ENCODE peak calls at places on chromosomes 2 and 18, in nine cellular contexts. H is mammary epithelial cell, G is fibroblast of lung, Z is hepatocyte, J is heart left ventricle, L is endodermal cell, K is uterus, B is lung, I is K562. C is an unnamed sample.

GRCh38 chr2:59176737-59177136 is 935.6 kb upstream of the FANCL start:
- DNase-seq in H (no peak), G (no peak), Z (no peak), J (no peak), L (no peak), K (no peak), B (no peak), I (no peak), C (peak)

GRCh38 chr2:71637736-71638135 is 184.4 kb downstream of the DYSF start:
- DNase-seq in H (no peak), G (no peak), Z (no peak), J (no peak), L (no peak), K (no peak), B (no peak), I (no peak), C (no peak)

GRCh38 chr2:24049485-24050021 is at the start of gene FKBP1B:
- DNase-seq in H (peak), G (peak), Z (peak), J (peak), L (peak), K (peak), B (peak), I (peak), C (peak)

GRCh38 chr2:156434461-156435291 is 1.5 kb upstream of the GPD2 start:
- DNase-seq in H (no peak), G (peak), Z (no peak), J (no peak), L (no peak), K (no peak), B (no peak), I (no peak), C (peak)

GRCh38 chr2:168246483-168247340 is 683 bp downstream of the STK39 start:
- DNase-seq in H (peak), G (peak), Z (peak), J (peak), L (peak), K (peak), B (peak), I (peak), C (peak)

GRCh38 chr2:205865794-205866490 is 183.6 kb downstream of the NRP2 start:
- DNase-seq in H (peak), G (peak), Z (no peak), J (no peak), L (no peak), K (no peak), B (no peak), I (no peak), C (peak)

GRCh38 chr2:165293439-165294420 is 54.5 kb downstream of the SCN2A start:
- DNase-seq in H (peak), G (peak), Z (peak), J (no peak), L (peak), K (peak), B (peak), I (peak), C (peak)

GRCh38 chr2:24238158-24238557 is 63.3 kb downstream of the FAM228A start:
- DNase-seq in H (no peak), G (no peak), Z (no peak), J (no peak), L (no peak), K (no peak), B (no peak), I (no peak), C (no peak)

GRCh38 chr18:47930086-47930843 is at the start of gene SMAD2:
- DNase-seq in H (peak), G (peak), Z (peak), J (peak), L (peak), K (peak), B (peak), I (peak), C (peak)

GRCh38 chr2:2012505-2012904 is 268.2 kb upstream of the PXDN start:
- DNase-seq in H (no peak), G (peak), Z (no peak), J (peak), L (peak), K (no peak), B (no peak), I (no peak), C (no peak)

GRCh38 chr2:138512672-138513071 is 11.1 kb downstream of the SPOPL start:
- DNase-seq in H (peak), G (peak), Z (no peak), J (no peak), L (no peak), K (no peak), B (no peak), I (no peak), C (peak)

GRCh38 chr2:11988691-11989465 is 242.4 kb downstream of the LPIN1 start:
- DNase-seq in H (no peak), G (no peak), Z (no peak), J (no peak), L (no peak), K (peak), B (no peak), I (no peak), C (no peak)

GRCh38 chr18:50268022-50268747 is 1.9 kb upstream of the CFAP53 start:
- DNase-seq in H (no peak), G (peak), Z (peak), J (peak), L (peak), K (peak), B (peak), I (no peak), C (no peak)

GRCh38 chr2:30282721-30283120 is 51.4 kb downstream of the LBH start:
- DNase-seq in H (no peak), G (no peak), Z (no peak), J (no peak), L (peak), K (no peak), B (no peak), I (no peak), C (no peak)

GRCh38 chr2:235569837-235570236 is 76.0 kb downstream of the AGAP1 start:
- DNase-seq in H (no peak), G (no peak), Z (no peak), J (no peak), L (no peak), K (no peak), B (no peak), I (no peak), C (no peak)

GRCh38 chr2:199922856-199923255 is 11.8 kb downstream of the C2orf69 start:
- DNase-seq in H (no peak), G (no peak), Z (peak), J (no peak), L (no peak), K (no peak), B (no peak), I (peak), C (no peak)

GRCh38 chr2:25742501-25742900 is 69.1 kb upstream of the DTNB start:
- DNase-seq in H (no peak), G (no peak), Z (no peak), J (no peak), L (no peak), K (no peak), B (no peak), I (no peak), C (no peak)

GRCh38 chr2:25743132-25743830 is 69.9 kb upstream of the DTNB start:
- DNase-seq in H (no peak), G (no peak), Z (no peak), J (no peak), L (no peak), K (no peak), B (no peak), I (no peak), C (no peak)

GRCh38 chr2:25738383-25739343 is 65.3 kb upstream of the DTNB start:
- DNase-seq in H (no peak), G (no peak), Z (no peak), J (no peak), L (no peak), K (no peak), B (no peak), I (no peak), C (no peak)

GRCh38 chr2:25744055-25744454 is 70.7 kb upstream of the DTNB start:
- DNase-seq in H (no peak), G (no peak), Z (no peak), J (peak), L (no peak), K (no peak), B (no peak), I (no peak), C (no peak)

DNA sequence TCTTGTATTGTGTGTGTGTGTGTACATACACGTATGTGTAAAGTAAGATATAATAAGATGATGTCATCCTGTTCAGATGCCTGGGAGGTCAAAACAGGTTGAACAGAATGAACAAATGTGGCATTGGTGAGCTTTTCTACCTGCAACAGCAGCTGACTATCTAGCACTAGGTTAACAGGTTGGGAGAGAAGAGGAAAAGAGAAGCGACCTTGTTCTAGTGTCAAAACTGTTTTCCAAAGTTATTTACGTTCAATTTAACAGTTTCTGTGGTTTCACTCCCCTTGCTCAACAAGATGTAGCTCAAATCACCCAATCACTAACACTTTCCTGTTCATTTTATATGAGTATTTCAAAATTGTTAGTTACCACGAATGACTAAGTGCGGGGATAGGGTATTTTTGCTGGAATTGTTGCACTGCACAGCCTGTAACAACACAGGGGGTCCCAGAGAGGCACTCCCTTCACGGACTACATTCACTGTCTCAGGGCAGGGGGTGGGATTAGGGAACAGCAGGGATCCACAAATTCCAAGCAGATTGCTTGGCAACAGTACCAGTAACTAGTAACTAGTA is 67.5 kb upstream of the DTNB start:
- DNase-seq in H (peak), G (peak), Z (no peak), J (no peak), L (peak), K (no peak), B (no peak), I (no peak), C (no peak)
- H3K27ac ChIP-seq in H (no peak), G (no peak), Z (no peak), J (no peak), L (no peak), K (no peak), B (no peak), I (no peak), C (no peak)

GRCh38 chr2:105836341-105836740 is 91.6 kb downstream of the NCK2 start:
- DNase-seq in H (no peak), G (no peak), Z (no peak), J (no peak), L (no peak), K (no peak), B (no peak), I (no peak), C (no peak)
- H3K27ac ChIP-seq in H (no peak), G (no peak), Z (no peak), J (no peak), L (no peak), K (no peak), B (no peak), I (no peak), C (no peak)

DNA sequence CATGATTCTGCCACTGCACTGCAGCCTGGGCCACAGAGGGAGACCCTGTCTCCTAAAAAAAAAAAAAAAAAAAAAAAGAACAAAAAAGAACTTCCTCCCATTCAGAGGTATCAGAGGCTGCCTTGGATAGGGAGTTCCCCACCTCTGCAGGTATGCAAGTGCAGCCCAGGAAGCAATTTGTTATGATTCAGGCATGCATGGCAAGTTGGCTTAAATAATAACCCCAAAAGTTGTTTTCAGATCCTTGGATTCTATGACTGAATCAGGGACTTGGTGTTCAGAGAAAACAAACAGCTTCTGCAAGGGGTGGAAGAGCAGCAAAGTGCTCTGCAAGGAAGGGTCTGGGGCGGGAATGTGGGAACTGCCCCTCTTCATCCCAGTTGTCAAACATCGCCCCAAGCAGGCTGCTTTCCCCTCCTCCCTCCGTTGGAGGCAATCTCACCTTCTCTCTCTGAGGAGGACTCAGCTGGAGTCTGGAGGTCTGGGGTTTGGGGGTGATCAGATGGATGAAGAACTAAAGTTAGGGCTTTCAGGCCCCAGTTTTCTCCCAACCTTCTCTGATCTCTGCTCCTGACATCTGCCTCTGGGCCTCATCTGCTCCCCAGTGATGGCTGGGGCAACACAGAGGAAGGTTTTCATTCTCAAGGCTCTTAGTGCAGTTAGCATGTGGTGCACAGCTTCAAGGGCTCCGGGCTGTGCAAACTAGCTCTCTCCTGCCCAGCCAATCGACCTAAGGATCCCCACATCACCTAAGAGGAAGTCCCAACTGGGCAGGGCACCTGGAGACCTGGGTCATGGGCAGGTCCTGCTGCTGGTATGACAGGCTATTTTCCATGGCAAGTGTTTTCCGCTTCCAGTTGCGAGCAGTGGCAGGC is 3.5 kb upstream of the GDF7 start:
- DNase-seq in H (no peak), G (no peak), Z (no peak), J (no peak), L (peak), K (peak), B (no peak), I (no peak), C (no peak)
- H3K27ac ChIP-seq in H (no peak), G (no peak), Z (no peak), J (no peak), L (no peak), K (no peak), B (no peak), I (no peak), C (no peak)

GRCh38 chr2:85277416-85278158 is 50.2 kb downstream of the TGOLN2 start:
- DNase-seq in H (peak), G (peak), Z (peak), J (peak), L (no peak), K (peak), B (no peak), I (no peak), C (no peak)
- H3K27ac ChIP-seq in H (peak), G (peak), Z (peak), J (peak), L (no peak), K (peak), B (peak), I (no peak), C (no peak)

GRCh38 chr2:37583867-37584266 is 87.6 kb downstream of the CDC42EP3 start:
- DNase-seq in H (peak), G (peak), Z (no peak), J (no peak), L (no peak), K (no peak), B (no peak), I (no peak), C (peak)
- H3K27ac ChIP-seq in H (no peak), G (no peak), Z (peak), J (peak), L (no peak), K (peak), B (no peak), I (no peak), C (no peak)

DNA sequence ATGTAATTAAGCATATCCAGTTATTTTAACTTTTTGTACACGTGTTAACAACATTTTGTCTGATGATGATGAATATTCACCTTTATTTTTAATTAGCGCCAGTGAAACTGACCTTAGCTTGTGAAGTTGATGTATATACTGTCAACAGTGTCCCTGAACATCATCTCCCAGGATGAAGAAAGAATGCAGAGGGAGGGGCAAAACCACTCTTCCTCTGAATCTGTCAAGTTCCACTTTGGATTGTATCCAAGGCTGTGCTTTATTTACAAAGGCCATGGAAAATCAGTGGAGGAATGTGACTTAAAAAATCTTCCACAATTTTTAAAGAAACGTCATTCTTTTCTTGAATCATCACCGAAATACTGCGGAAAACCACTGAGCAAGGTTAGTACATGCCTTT is 4.5 kb upstream of the RMDN2 start:
- DNase-seq in H (no peak), G (peak), Z (no peak), J (no peak), L (no peak), K (no peak), B (no peak), I (no peak), C (peak)
- H3K27ac ChIP-seq in H (no peak), G (no peak), Z (no peak), J (no peak), L (no peak), K (no peak), B (no peak), I (no peak), C (no peak)

GRCh38 chr2:221123396-221123795 is 448.7 kb downstream of the EPHA4 start:
- DNase-seq in H (no peak), G (no peak), Z (no peak), J (no peak), L (no peak), K (no peak), B (no peak), I (no peak), C (no peak)

GRCh38 chr2:221120643-221121042 is 451.5 kb downstream of the EPHA4 start:
- DNase-seq in H (no peak), G (no peak), Z (no peak), J (no peak), L (no peak), K (no peak), B (no peak), I (no peak), C (no peak)

GRCh38 chr2:221125691-221126090 is 446.4 kb downstream of the EPHA4 start:
- DNase-seq in H (peak), G (peak), Z (no peak), J (no peak), L (no peak), K (no peak), B (no peak), I (no peak), C (no peak)

GRCh38 chr2:221129657-221130056 is 442.4 kb downstream of the EPHA4 start:
- DNase-seq in H (no peak), G (no peak), Z (no peak), J (no peak), L (no peak), K (no peak), B (no peak), I (no peak), C (no peak)

GRCh38 chr2:221124542-221125235 is 447.4 kb downstream of the EPHA4 start:
- DNase-seq in H (peak), G (peak), Z (no peak), J (no peak), L (peak), K (no peak), B (no peak), I (no peak), C (no peak)
- H3K27ac ChIP-seq in H (peak), G (no peak), Z (no peak), J (no peak), L (peak), K (no peak), B (no peak), I (no peak), C (no peak)

GRCh38 chr2:25323612-25324189 is 18.0 kb downstream of the DNMT3A start:
- DNase-seq in H (no peak), G (no peak), Z (no peak), J (no peak), L (no peak), K (no peak), B (no peak), I (no peak), C (no peak)

GRCh38 chr2:25324251-25324650 is 17.5 kb downstream of the DNMT3A start:
- DNase-seq in H (no peak), G (no peak), Z (no peak), J (no peak), L (no peak), K (no peak), B (no peak), I (no peak), C (no peak)

GRCh38 chr2:25326326-25327013 is 15.3 kb downstream of the DNMT3A start:
- DNase-seq in H (no peak), G (no peak), Z (no peak), J (no peak), L (no peak), K (no peak), B (no peak), I (no peak), C (no peak)

GRCh38 chr2:25323042-25323514 is 18.6 kb downstream of the DNMT3A start:
- DNase-seq in H (no peak), G (peak), Z (no peak), J (no peak), L (peak), K (no peak), B (no peak), I (peak), C (no peak)

GRCh38 chr2:25324905-25325592 is 16.7 kb downstream of the DNMT3A start:
- DNase-seq in H (no peak), G (peak), Z (no peak), J (peak), L (no peak), K (peak), B (no peak), I (no peak), C (no peak)
- H3K27ac ChIP-seq in H (no peak), G (no peak), Z (no peak), J (no peak), L (no peak), K (peak), B (peak), I (no peak), C (no peak)